ENCODE peak calls at places on chromosome 17, in ten cellular contexts. B is A549, X is tibial nerve, J is heart right ventricle, O is BE2C, P is brain microvascular endothelial cell, F is neural progenitor cell, D is AG10803, K is colonic mucosa, R is heart left ventricle. H is an unnamed sample.

GRCh38 chr17:55354010-55354409 is 67.6 kb downstream of the MMD start:
- DNase-seq in B (no peak), X (no peak), J (no peak), O (no peak), P (no peak), F (no peak), D (no peak), K (no peak), R (no peak), H (no peak)

GRCh38 chr17:64147110-64148016 is 17.4 kb upstream of the ERN1 start:
- DNase-seq in B (peak; percentile 37), X (no peak), J (no peak), O (no peak), P (no peak), F (no peak), D (peak; percentile 36), K (no peak), R (no peak), H (peak; percentile 30)

GRCh38 chr17:82888583-82889495 is 49.0 kb upstream of the ZNF750 start:
- DNase-seq in B (no peak), X (no peak), J (peak; percentile 66), O (peak; percentile 73), P (no peak), F (no peak), D (no peak), K (peak; percentile 62), R (peak; percentile 80), H (no peak)

GRCh38 chr17:67469208-67469980 is 92.3 kb downstream of the PITPNC1 start:
- DNase-seq in B (no peak), X (no peak), J (no peak), O (peak; percentile 49), P (peak; percentile 78), F (no peak), D (no peak), K (no peak), R (peak; percentile 63), H (no peak)

GRCh38 chr17:40345161-40346034 is 19.1 kb downstream of the GJD3 start:
- DNase-seq in B (peak; percentile 72), X (no peak), J (peak; percentile 83), O (peak; percentile 38), P (no peak), F (peak; percentile 90), D (peak; percentile 66), K (peak; percentile 94), R (peak; percentile 88), H (peak; percentile 76)

GRCh38 chr17:40921026-40921425 is 16.4 kb downstream of the KRT23 start:
- DNase-seq in B (no peak), X (no peak), J (no peak), O (no peak), P (no peak), F (no peak), D (no peak), K (no peak), R (no peak), H (no peak)

GRCh38 chr17:56028837-56029236 is 124.4 kb upstream of the ANKFN1 start:
- DNase-seq in B (no peak), X (no peak), J (no peak), O (no peak), P (no peak), F (no peak), D (no peak), K (no peak), R (no peak), H (no peak)

GRCh38 chr17:11742891-11743290 is 144.6 kb downstream of the DNAH9 start:
- DNase-seq in B (no peak), X (no peak), J (no peak), O (no peak), P (no peak), F (peak; percentile 61), D (no peak), K (no peak), R (no peak), H (no peak)

GRCh38 chr17:57548421-57549385 is 196.4 kb downstream of the CCDC182 start:
- DNase-seq in B (no peak), X (no peak), J (peak; percentile 52), O (no peak), P (no peak), F (no peak), D (no peak), K (no peak), R (no peak), H (no peak)

GRCh38 chr17:299546-299945 is 53.1 kb downstream of the RPH3AL start:
- DNase-seq in B (no peak), X (no peak), J (no peak), O (no peak), P (no peak), F (no peak), D (no peak), K (no peak), R (peak; percentile 50), H (no peak)

GRCh38 chr17:43908111-43908721 is 880 bp upstream of the MPP2 start:
- DNase-seq in B (peak; percentile 56), X (peak; percentile 23), J (peak; percentile 74), O (peak; percentile 72), P (peak; percentile 51), F (peak; percentile 85), D (peak; percentile 74), K (peak; percentile 73), R (peak; percentile 77), H (peak; percentile 81)

GRCh38 chr17:77116371-77116860 is 24.4 kb upstream of the SEC14L1 start:
- DNase-seq in B (no peak), X (no peak), J (no peak), O (no peak), P (no peak), F (no peak), D (no peak), K (no peak), R (no peak), H (no peak)

GRCh38 chr17:62876063-62876462 is 67.9 kb upstream of the MARCHF10 start:
- DNase-seq in B (no peak), X (no peak), J (no peak), O (no peak), P (no peak), F (no peak), D (peak; percentile 40), K (no peak), R (no peak), H (no peak)

GRCh38 chr17:77555110-77555509 is 403.4 kb upstream of the TNRC6C start:
- DNase-seq in B (no peak), X (no peak), J (no peak), O (no peak), P (no peak), F (no peak), D (no peak), K (no peak), R (no peak), H (no peak)

DNA sequence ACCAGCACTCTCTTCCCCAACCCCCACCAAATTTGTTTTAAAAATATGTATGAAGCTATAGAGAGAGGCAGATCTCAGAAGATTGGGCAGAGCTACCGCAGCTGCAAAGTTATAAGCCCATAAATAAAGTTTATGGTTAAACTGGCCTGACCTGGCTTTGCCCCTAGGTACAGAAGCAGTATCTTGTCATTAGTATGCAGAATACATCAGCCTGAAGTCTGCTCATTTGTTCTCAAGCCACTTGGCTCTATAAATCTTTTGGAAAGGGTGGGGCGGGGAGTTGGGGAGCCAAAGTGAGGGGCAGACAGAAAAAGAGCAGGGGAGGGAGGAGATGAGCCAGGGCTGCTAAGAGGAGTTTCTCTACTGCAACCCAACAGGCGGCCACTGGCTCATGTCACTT is 113.2 kb downstream of the SOX9 start:
- DNase-seq in B (no peak), X (no peak), J (no peak), O (no peak), P (no peak), F (no peak), D (no peak), K (no peak), R (no peak), H (no peak)
- H3K4me3 ChIP-seq in B (no peak overlapping the region), X (no peak overlapping the region), J (no peak overlapping the region), O (no peak overlapping the region), P (no peak overlapping the region), F (no peak overlapping the region), D (no peak overlapping the region), K (no peak overlapping the region), R (no peak overlapping the region), H (no peak overlapping the region)

DNA sequence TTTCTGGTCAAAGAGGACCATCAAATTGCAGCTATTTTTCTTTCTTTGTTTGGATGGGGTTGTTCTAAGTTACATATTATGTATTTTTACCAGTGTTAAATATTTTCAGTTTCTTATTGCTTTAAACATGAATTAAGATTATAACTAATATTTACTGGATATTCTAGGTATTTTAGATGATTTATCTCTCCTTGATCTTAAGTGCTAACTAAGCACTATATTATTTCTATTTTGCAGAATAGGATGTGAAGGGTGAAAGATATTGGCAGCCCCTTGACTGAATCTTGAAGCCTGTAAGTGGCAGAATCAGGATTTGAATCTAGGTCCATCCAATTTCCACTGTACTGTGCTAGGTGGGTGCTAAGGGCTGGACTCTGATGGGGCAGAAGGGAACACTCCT is 307.3 kb upstream of the CCL2 start:
- DNase-seq in B (no peak), X (no peak), J (no peak), O (no peak), P (no peak), F (no peak), D (no peak), K (no peak), R (no peak), H (no peak)
- TF ChIP-seq CTCF in B (no peak), X (no peak), J (no peak), O (no peak), P (no peak), F (no peak), D (no peak), K (no peak), R (no peak), H (no peak)

GRCh38 chr17:75078097-75079022 is 9.4 kb upstream of the SLC16A5 start:
- DNase-seq in B (peak; percentile 55), X (no peak), J (no peak), O (no peak), P (peak; percentile 76), F (no peak), D (peak; percentile 79), K (peak; percentile 58), R (no peak), H (no peak)
- H3K4me3 ChIP-seq in B (no peak overlapping the region), X (peak overlapping the region; percentile 51), J (peak overlapping the region; percentile 57), O (no peak overlapping the region), P (no peak overlapping the region), F (no peak overlapping the region), D (no peak overlapping the region), K (peak overlapping the region; percentile 33), R (peak overlapping the region; percentile 51), H (peak overlapping the region; percentile 52)

GRCh38 chr17:9645858-9646555 is 690 bp downstream of the USP43 start:
- DNase-seq in B (peak; percentile 82), X (no peak), J (peak; percentile 8), O (no peak), P (no peak), F (peak; percentile 73), D (no peak), K (peak; percentile 80), R (peak; percentile 61), H (no peak)
- TF ChIP-seq CTCF in B (peak; percentile 55), X (no peak), J (no peak), O (no peak), P (no peak), F (peak; percentile 38), D (no peak), K (no peak), R (no peak), H (no peak)